ENCODE peak calls at places on chromosomes 12 and 14, in eight cellular contexts. T is Karpas-422, S is RWPE2, D is GM04503, X is AG09309, W is GM03348, G is left cardiac atrium, P is ELR. L is an unnamed sample.

GRCh38 chr14:68636597-68636996 is 156.3 kb downstream of the ZFP36L1 start:
- DNase-seq in T (no peak), S (no peak), D (no peak), X (no peak), W (no peak), G (no peak), P (no peak), L (no peak)

GRCh38 chr12:25495336-25496097 is 57.6 kb downstream of the LMNTD1 start:
- DNase-seq in T (no peak), S (no peak), D (peak; percentile 20), X (peak; percentile 43), W (peak; percentile 76), G (no peak), P (peak; percentile 91), L (peak; percentile 90)

GRCh38 chr12:64824500-64825142 is at the start of gene TBC1D30:
- DNase-seq in T (peak; percentile 85), S (no peak), D (no peak), X (no peak), W (peak; percentile 54), G (no peak), P (peak; percentile 25), L (no peak)

GRCh38 chr12:79685068-79685467 is 5.7 kb downstream of the PAWR start:
- DNase-seq in T (no peak), S (no peak), D (no peak), X (no peak), W (peak; percentile 33), G (no peak), P (peak; percentile 83), L (no peak)

GRCh38 chr12:5173511-5174011 is 129.9 kb downstream of the KCNA5 start:
- DNase-seq in T (no peak), S (no peak), D (no peak), X (no peak), W (no peak), G (no peak), P (peak; percentile 63), L (no peak)

GRCh38 chr14:38409081-38409705 is 153.3 kb upstream of the CLEC14A start:
- DNase-seq in T (no peak), S (no peak), D (no peak), X (no peak), W (peak; percentile 11), G (no peak), P (no peak), L (no peak)

GRCh38 chr14:60736494-60736893 is 1.9 kb downstream of the MNAT1 start:
- DNase-seq in T (peak; percentile 80), S (no peak), D (peak; percentile 49), X (peak; percentile 49), W (peak; percentile 69), G (no peak), P (peak; percentile 88), L (no peak)

GRCh38 chr12:15823360-15824128 is 34.4 kb upstream of the EPS8 start:
- DNase-seq in T (no peak), S (no peak), D (no peak), X (no peak), W (no peak), G (no peak), P (no peak), L (no peak)

GRCh38 chr14:102545461-102546265 is 36.1 kb upstream of the ANKRD9 start:
- DNase-seq in T (no peak), S (no peak), D (no peak), X (peak; percentile 33), W (peak; percentile 73), G (no peak), P (peak; percentile 29), L (no peak)

GRCh38 chr12:12505544-12506501 is 56.8 kb downstream of the DUSP16 start:
- DNase-seq in T (no peak), S (no peak), D (peak; percentile 75), X (peak; percentile 58), W (peak; percentile 78), G (no peak), P (peak; percentile 54), L (peak; percentile 49)

GRCh38 chr14:99229654-99230215 is 42.3 kb downstream of the BCL11B start:
- DNase-seq in T (no peak), S (no peak), D (no peak), X (no peak), W (no peak), G (no peak), P (no peak), L (no peak)

GRCh38 chr12:25792031-25792430 is 166.5 kb upstream of the RASSF8 start:
- DNase-seq in T (no peak), S (no peak), D (no peak), X (no peak), W (no peak), G (no peak), P (peak; percentile 53), L (no peak)

GRCh38 chr12:21451529-21451928 is 14.1 kb downstream of the PYROXD1 start:
- DNase-seq in T (no peak), S (no peak), D (no peak), X (no peak), W (peak; percentile 5), G (no peak), P (peak; percentile 56), L (no peak)

GRCh38 chr14:66403183-66403582 is 83.0 kb upstream of the CCDC196 start:
- DNase-seq in T (peak; percentile 79), S (no peak), D (peak; percentile 8), X (no peak), W (peak; percentile 34), G (no peak), P (peak; percentile 61), L (no peak)

GRCh38 chr14:56733396-56733795 is 76.9 kb downstream of the OTX2 start:
- DNase-seq in T (no peak), S (no peak), D (no peak), X (no peak), W (no peak), G (no peak), P (no peak), L (no peak)

GRCh38 chr12:57280234-57281062 is 29.5 kb upstream of the STAC3 start:
- DNase-seq in T (peak; percentile 87), S (peak; percentile 75), D (peak; percentile 68), X (peak; percentile 79), W (peak; percentile 84), G (no peak), P (peak; percentile 95), L (peak; percentile 80)

GRCh38 chr12:121711925-121712461 is 559 bp upstream of the TMEM120B start:
- DNase-seq in T (peak; percentile 69), S (no peak), D (no peak), X (no peak), W (peak; percentile 68), G (peak; percentile 39), P (peak; percentile 38), L (no peak)

GRCh38 chr12:67651380-67651695 is 2.8 kb downstream of the DYRK2 start:
- DNase-seq in T (peak; percentile 77), S (no peak), D (no peak), X (no peak), W (peak; percentile 56), G (no peak), P (peak; percentile 60), L (no peak)

GRCh38 chr14:55607386-55607785 is 27.4 kb downstream of the KTN1 start:
- DNase-seq in T (no peak), S (no peak), D (no peak), X (no peak), W (no peak), G (no peak), P (no peak), L (no peak)

GRCh38 chr12:3988519-3989217 is 115.5 kb upstream of the PARP11 start:
- DNase-seq in T (peak; percentile 38), S (no peak), D (no peak), X (no peak), W (no peak), G (no peak), P (no peak), L (no peak)

GRCh38 chr12:79381246-79382208 is 309.2 kb downstream of the PAWR start:
- DNase-seq in T (no peak), S (no peak), D (no peak), X (no peak), W (no peak), G (no peak), P (no peak), L (no peak)

GRCh38 chr12:90995041-90995440 is 9.7 kb downstream of the EPYC start:
- DNase-seq in T (no peak), S (no peak), D (no peak), X (no peak), W (no peak), G (no peak), P (no peak), L (no peak)

GRCh38 chr14:78567343-78567742 is 397.2 kb downstream of the NRXN3 start:
- DNase-seq in T (no peak), S (no peak), D (peak; percentile 26), X (no peak), W (no peak), G (no peak), P (no peak), L (no peak)

GRCh38 chr12:117789195-117789912 is 179.4 kb downstream of the KSR2 start:
- DNase-seq in T (no peak), S (no peak), D (no peak), X (no peak), W (no peak), G (no peak), P (no peak), L (no peak)

GRCh38 chr12:78898416-78898815 is 33.8 kb downstream of the SYT1 start:
- DNase-seq in T (no peak), S (no peak), D (no peak), X (no peak), W (no peak), G (peak; percentile 22), P (no peak), L (no peak)

GRCh38 chr12:68031881-68032739 is 42.9 kb downstream of the IFNG-AS1 start:
- DNase-seq in T (no peak), S (no peak), D (no peak), X (no peak), W (no peak), G (no peak), P (no peak), L (no peak)

GRCh38 chr12:122486805-122487426 is 13.8 kb downstream of the ZCCHC8 start:
- DNase-seq in T (no peak), S (no peak), D (no peak), X (no peak), W (no peak), G (no peak), P (no peak), L (no peak)

GRCh38 chr14:71532349-71532748 is 399.9 kb upstream of the RGS6 start:
- DNase-seq in T (no peak), S (no peak), D (no peak), X (peak; percentile 46), W (peak; percentile 66), G (peak; percentile 29), P (no peak), L (no peak)

GRCh38 chr12:13104403-13104802 is 936 bp upstream of the GSG1 start:
- DNase-seq in T (no peak), S (no peak), D (no peak), X (no peak), W (no peak), G (no peak), P (no peak), L (no peak)

GRCh38 chr12:7127916-7128626 is 618 bp downstream of the RBP5 start:
- DNase-seq in T (no peak), S (no peak), D (no peak), X (no peak), W (no peak), G (no peak), P (no peak), L (no peak)

GRCh38 chr12:49750027-49750977 is 8.9 kb downstream of the TMBIM6 start:
- DNase-seq in T (peak; percentile 64), S (no peak), D (peak; percentile 31), X (peak; percentile 57), W (peak; percentile 38), G (no peak), P (peak; percentile 81), L (peak; percentile 49)

GRCh38 chr12:58225067-58225877 is 283.9 kb downstream of the ATP23 start:
- DNase-seq in T (no peak), S (no peak), D (no peak), X (no peak), W (no peak), G (no peak), P (no peak), L (no peak)